ENCODE peak calls at places on chromosomes 2 and 18, in five cellular contexts. F, G, N, H and J are unnamed samples.

GRCh38 chr2:46540496-46541342 is 61.4 kb downstream of the TMEM247 start:
- DNase-seq in F (peak; percentile 28), G (peak; percentile 71), N (no peak), H (peak; percentile 47), J (peak; percentile 10)

GRCh38 chr2:189952536-189953109 is 109.9 kb downstream of the MSTN start:
- DNase-seq in F (no peak), G (no peak), N (no peak), H (no peak), J (peak; percentile 32)

GRCh38 chr18:79921984-79922965 is 29.2 kb downstream of the SLC66A2 start:
- DNase-seq in F (no peak), G (peak; percentile 10), N (no peak), H (no peak), J (no peak)

GRCh38 chr2:142285480-142285879 is 154.7 kb upstream of the LRP1B start:
- DNase-seq in F (no peak), G (no peak), N (no peak), H (no peak), J (no peak)

GRCh38 chr18:1995041-1995612 is 576.2 kb downstream of the METTL4 start:
- DNase-seq in F (no peak), G (no peak), N (no peak), H (no peak), J (no peak)

GRCh38 chr18:24922491-24922890 is 429.5 kb downstream of the ZNF521 start:
- DNase-seq in F (no peak), G (no peak), N (no peak), H (no peak), J (no peak)

GRCh38 chr18:58942486-58942885 is 77.8 kb downstream of the ZNF532 start:
- DNase-seq in F (no peak), G (no peak), N (no peak), H (no peak), J (peak; percentile 18)

GRCh38 chr2:25756444-25757022 is 83.2 kb upstream of the DTNB start:
- DNase-seq in F (no peak), G (no peak), N (no peak), H (no peak), J (no peak)

GRCh38 chr2:239223330-239224248 is 177.2 kb downstream of the HDAC4 start:
- DNase-seq in F (no peak), G (peak; percentile 49), N (no peak), H (peak; percentile 69), J (no peak)

GRCh38 chr2:148240838-148241237 is 219.9 kb downstream of the MBD5 start:
- DNase-seq in F (no peak), G (no peak), N (no peak), H (no peak), J (no peak)

GRCh38 chr2:148244593-148245292 is 223.9 kb downstream of the MBD5 start:
- DNase-seq in F (no peak), G (no peak), N (no peak), H (no peak), J (peak; percentile 29)
- H3K27ac ChIP-seq in F (peak overlapping the region; percentile 30), G (no peak overlapping the region), N (no peak overlapping the region), H (no peak overlapping the region), J (no peak overlapping the region)

GRCh38 chr2:65023742-65024141 is 32.5 kb upstream of the CEP68 start:
- DNase-seq in F (no peak), G (no peak), N (no peak), H (no peak), J (no peak)

GRCh38 chr2:65026154-65026553 is 30.1 kb upstream of the CEP68 start:
- DNase-seq in F (no peak), G (no peak), N (no peak), H (no peak), J (no peak)

GRCh38 chr2:65025453-65026128 is 30.6 kb upstream of the CEP68 start:
- DNase-seq in F (no peak), G (no peak), N (no peak), H (no peak), J (no peak)

GRCh38 chr2:65022189-65022588 is 33.0 kb downstream of the SLC1A4 start:
- DNase-seq in F (no peak), G (no peak), N (no peak), H (no peak), J (no peak)

GRCh38 chr2:65024149-65024829 is 31.9 kb upstream of the CEP68 start:
- DNase-seq in F (no peak), G (no peak), N (peak; percentile 12), H (no peak), J (no peak)
- H3K27ac ChIP-seq in F (no peak overlapping the region), G (no peak overlapping the region), N (no peak overlapping the region), H (no peak overlapping the region), J (no peak overlapping the region)

DNA sequence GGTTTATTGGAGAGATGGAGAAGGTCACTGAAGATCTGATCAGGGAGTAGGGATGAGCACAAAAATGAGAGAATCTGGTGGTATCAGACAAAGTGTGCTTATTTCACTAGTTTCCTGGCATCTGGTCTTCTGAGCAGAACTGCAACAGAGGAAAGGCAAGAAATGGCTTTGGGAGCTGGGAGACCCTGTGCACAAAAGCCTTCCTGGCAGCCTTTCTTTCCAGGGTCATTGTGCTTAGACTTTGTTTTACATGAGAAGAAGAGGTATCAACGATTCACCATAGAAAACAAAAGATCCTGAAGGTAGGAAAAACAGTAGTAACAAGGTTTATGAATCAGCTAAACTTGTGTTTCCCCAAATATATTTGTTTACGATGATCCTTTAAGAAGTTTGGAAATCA is 162.9 kb downstream of the CNTNAP5 start:
- DNase-seq in F (no peak), G (no peak), N (no peak), H (no peak), J (no peak)
- H3K27ac ChIP-seq in F (no peak overlapping the region), G (no peak overlapping the region), N (no peak overlapping the region), H (no peak overlapping the region), J (no peak overlapping the region)

GRCh38 chr2:124542932-124543640 is 518.0 kb downstream of the CNTNAP5 start:
- DNase-seq in F (no peak), G (peak; percentile 48), N (no peak), H (no peak), J (no peak)
- H3K27ac ChIP-seq in F (no peak overlapping the region), G (no peak overlapping the region), N (no peak overlapping the region), H (no peak overlapping the region), J (no peak overlapping the region)

GRCh38 chr2:111118455-111119003 is 2.2 kb upstream of the BCL2L11 start:
- DNase-seq in F (no peak), G (peak; percentile 41), N (no peak), H (no peak), J (peak; percentile 19)
- H3K27ac ChIP-seq in F (peak overlapping the region; percentile 40), G (no peak overlapping the region), N (peak overlapping the region; percentile 52), H (no peak overlapping the region), J (no peak overlapping the region)

GRCh38 chr2:28627722-28628480 is 123.7 kb upstream of the PPP1CB start:
- DNase-seq in F (no peak), G (peak; percentile 78), N (no peak), H (no peak), J (no peak)

GRCh38 chr2:28626891-28627421 is 124.7 kb upstream of the PPP1CB start:
- DNase-seq in F (no peak), G (no peak), N (no peak), H (no peak), J (no peak)

GRCh38 chr2:28630341-28630740 is 121.3 kb upstream of the PPP1CB start:
- DNase-seq in F (no peak), G (no peak), N (no peak), H (no peak), J (no peak)

GRCh38 chr2:28628506-28628905 is 123.1 kb upstream of the PPP1CB start:
- DNase-seq in F (no peak), G (no peak), N (no peak), H (no peak), J (no peak)

GRCh38 chr2:28628987-28629386 is 122.6 kb upstream of the PPP1CB start:
- DNase-seq in F (no peak), G (peak; percentile 66), N (no peak), H (no peak), J (no peak)
- H3K27ac ChIP-seq in F (peak overlapping the region; percentile 99), G (no peak overlapping the region), N (no peak overlapping the region), H (no peak overlapping the region), J (no peak overlapping the region)

GRCh38 chr2:127634626-127635379 is 11.2 kb upstream of the GPR17 start:
- DNase-seq in F (no peak), G (peak; percentile 30), N (no peak), H (no peak), J (no peak)

GRCh38 chr2:127635380-127636237 is 10.3 kb upstream of the GPR17 start:
- DNase-seq in F (no peak), G (no peak), N (no peak), H (no peak), J (no peak)

GRCh38 chr2:127633556-127634065 is 12.3 kb upstream of the GPR17 start:
- DNase-seq in F (no peak), G (peak; percentile 42), N (no peak), H (no peak), J (peak; percentile 30)

GRCh38 chr2:127632592-127633489 is 13.1 kb upstream of the GPR17 start:
- DNase-seq in F (no peak), G (peak; percentile 33), N (no peak), H (no peak), J (no peak)

GRCh38 chr2:127634066-127634617 is 11.8 kb upstream of the GPR17 start:
- DNase-seq in F (no peak), G (peak; percentile 55), N (no peak), H (no peak), J (no peak)
- H3K27ac ChIP-seq in F (peak overlapping the region; percentile 24), G (peak overlapping the region; percentile 49), N (no peak overlapping the region), H (no peak overlapping the region), J (no peak overlapping the region)